ENCODE peak calls at places on chromosomes 16 and 17, in nine cellular contexts. B is IMR-90, Z is colonic mucosa, V is fibroblast of lung, N is mesendoderm, H is MM.1S, T is neural progenitor cell, S is GM23248, X is endodermal cell. U is an unnamed sample.

GRCh38 chr16:54366005-54366634 is 79.5 kb upstream of the IRX3 start:
- DNase-seq in S (no peak), N (no peak), H (no peak), X (no peak), T (no peak), Z (no peak), V (no peak), B (no peak), U (no peak)

GRCh38 chr16:65353183-65353582 is 231.3 kb upstream of the CDH11 start:
- DNase-seq in N (no peak), Z (no peak), X (no peak), V (no peak), B (no peak), S (no peak), T (no peak), H (no peak), U (no peak)

GRCh38 chr16:54817432-54817831 is 113.2 kb upstream of the IRX5 start:
- DNase-seq in H (peak; percentile 40), S (peak; percentile 15), Z (no peak), B (no peak), X (peak; percentile 60), T (peak; percentile 26), V (no peak), N (peak; percentile 49), U (peak; percentile 37)

GRCh38 chr17:45230787-45231480 is 9.2 kb downstream of the FMNL1 start:
- DNase-seq in Z (no peak), T (no peak), X (peak; percentile 67), S (peak; percentile 85), V (peak; percentile 23), H (no peak), B (peak; percentile 33), N (no peak), U (peak; percentile 46)

GRCh38 chr17:41741709-41742108 is 7.3 kb upstream of the HAP1 start:
- DNase-seq in V (no peak), B (no peak), S (no peak), H (no peak), T (no peak), X (peak; percentile 46), N (no peak), Z (no peak), U (no peak)

GRCh38 chr16:85181091-85181738 is 68.9 kb upstream of the CIBAR2 start:
- DNase-seq in Z (no peak), T (no peak), S (no peak), X (no peak), H (no peak), N (no peak), B (no peak), V (no peak), U (no peak)

GRCh38 chr16:58348986-58349385 is 43.3 kb upstream of the GINS3 start:
- DNase-seq in B (no peak), T (no peak), Z (no peak), V (peak; percentile 7), X (no peak), N (no peak), H (no peak), S (no peak), U (no peak)

GRCh38 chr16:1492923-1493745 is at the start of gene TELO2:
- DNase-seq in T (peak; percentile 92), N (peak; percentile 87), V (peak; percentile 63), B (peak; percentile 70), S (peak; percentile 90), Z (peak; percentile 86), H (peak; percentile 84), X (peak; percentile 93), U (peak; percentile 94)

GRCh38 chr17:81666092-81666341 is 388 bp downstream of the OXLD1 start:
- DNase-seq in Z (peak; percentile 30), X (no peak), B (peak; percentile 9), H (no peak), S (peak; percentile 53), V (no peak), N (peak; percentile 71), T (peak; percentile 81), U (no peak)

GRCh38 chr17:49146620-49147306 is 14.2 kb downstream of the B4GALNT2 start:
- DNase-seq in S (peak; percentile 97), B (peak; percentile 100), N (peak; percentile 71), V (peak; percentile 99), X (peak; percentile 20), Z (no peak), T (no peak), H (no peak), U (peak; percentile 91)

GRCh38 chr16:81873843-81874752 is 95.0 kb downstream of the PLCG2 start:
- DNase-seq in B (peak; percentile 24), V (peak; percentile 20), T (peak; percentile 75), S (peak; percentile 68), N (peak; percentile 63), Z (peak; percentile 51), X (peak; percentile 89), H (peak; percentile 59), U (peak; percentile 63)

GRCh38 chr17:29949708-29950107 is 8.3 kb downstream of the EFCAB5 start:
- DNase-seq in H (no peak), Z (no peak), N (no peak), X (no peak), V (no peak), B (no peak), T (no peak), S (no peak), U (no peak)

GRCh38 chr17:29941334-29941733 is at the start of gene EFCAB5:
- DNase-seq in V (no peak), Z (no peak), X (no peak), B (no peak), H (no peak), S (no peak), T (no peak), N (no peak), U (no peak)

GRCh38 chr17:29948460-29949185 is 7.2 kb downstream of the EFCAB5 start:
- DNase-seq in N (no peak), S (no peak), B (no peak), T (no peak), X (no peak), H (no peak), Z (no peak), V (no peak), U (no peak)

GRCh38 chr17:29945281-29945680 is 3.8 kb downstream of the EFCAB5 start:
- DNase-seq in V (no peak), T (no peak), B (no peak), N (no peak), H (no peak), Z (no peak), S (no peak), X (no peak), U (no peak)
- H3K9ac ChIP-seq in V (no peak overlapping the region), T (no peak overlapping the region), B (no peak overlapping the region), N (no peak overlapping the region), H (no peak overlapping the region), Z (no peak overlapping the region), S (no peak overlapping the region), X (no peak overlapping the region), U (no peak overlapping the region)

DNA sequence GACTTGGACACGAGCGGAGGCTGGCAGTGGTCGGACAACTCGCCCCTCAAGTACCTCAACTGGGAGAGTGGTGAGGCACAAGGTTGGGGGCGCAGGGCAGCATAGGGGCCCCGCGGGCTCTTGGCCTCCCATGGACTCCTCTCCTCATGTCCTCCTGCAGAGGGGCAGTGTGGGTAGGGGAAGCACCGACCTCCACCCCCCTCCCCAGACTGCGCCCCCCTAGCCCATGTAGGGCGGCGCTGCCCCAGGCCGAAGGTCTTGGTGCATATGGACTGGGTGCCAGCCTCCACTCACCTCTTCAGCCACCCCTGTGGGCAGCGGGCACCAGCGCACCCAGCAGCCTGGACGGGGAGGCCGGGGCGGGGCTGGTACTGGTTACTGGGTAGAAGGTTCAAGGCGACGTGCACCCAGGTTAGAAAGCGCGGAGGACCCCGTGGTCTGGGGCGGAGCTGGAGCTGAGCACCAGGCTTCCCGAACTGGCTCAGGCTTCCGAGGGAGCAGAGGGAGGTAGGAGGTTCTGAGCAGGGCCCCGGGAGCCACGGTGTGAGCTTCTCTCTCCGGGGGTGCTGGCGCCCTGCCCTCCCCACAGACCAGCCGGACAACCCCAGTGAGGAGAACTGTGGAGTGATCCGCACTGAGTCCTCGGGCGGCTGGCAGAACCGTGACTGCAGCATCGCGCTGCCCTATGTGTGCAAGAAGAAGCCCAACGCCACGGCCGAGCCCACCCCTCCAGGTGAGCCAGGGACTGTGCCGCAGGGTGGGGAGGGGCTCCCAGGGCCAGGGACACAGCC is 39.5 kb downstream of the MRC2 start:
- DNase-seq in H (no peak), X (peak; percentile 46), T (no peak), B (no peak), Z (no peak), V (no peak), N (no peak), S (no peak), U (no peak)
- H3K36me3 ChIP-seq in H (no peaks in the 10 kb centered on the region), X (peaks cover 33% of the 10 kb centered on the region), T (no peaks in the 10 kb centered on the region), B (peaks cover 64% of the 10 kb centered on the region), Z (no peaks in the 10 kb centered on the region), V (peaks cover 22% of the 10 kb centered on the region), N (peaks cover 12% of the 10 kb centered on the region), S (peaks cover 10% of the 10 kb centered on the region), U (peaks cover 24% of the 10 kb centered on the region)

GRCh38 chr16:11130978-11131665 is 124.9 kb downstream of the SOCS1 start:
- DNase-seq in B (no peak), H (no peak), T (no peak), N (no peak), S (no peak), X (no peak), Z (no peak), V (no peak), U (no peak)
- H3K9ac ChIP-seq in B (no peak overlapping the region), H (no peak overlapping the region), T (no peak overlapping the region), N (no peak overlapping the region), S (no peak overlapping the region), X (no peak overlapping the region), Z (no peak overlapping the region), V (no peak overlapping the region), U (no peak overlapping the region)

GRCh38 chr16:31042866-31043265 is 9.5 kb downstream of the STX4 start:
- DNase-seq in Z (no peak), S (no peak), T (no peak), X (no peak), B (no peak), H (no peak), N (no peak), V (no peak), U (no peak)

GRCh38 chr16:31043898-31044481 is 10.6 kb downstream of the STX4 start:
- DNase-seq in S (no peak), N (no peak), T (no peak), Z (no peak), H (no peak), V (no peak), B (no peak), X (no peak), U (no peak)

GRCh38 chr16:31033709-31034492 is 543 bp downstream of the STX4 start:
- DNase-seq in Z (peak; percentile 95), H (peak; percentile 89), B (peak; percentile 70), T (peak; percentile 94), S (peak; percentile 94), V (peak; percentile 63), X (peak; percentile 93), N (peak; percentile 87), U (peak; percentile 93)

GRCh38 chr16:31043352-31043751 is 10.0 kb downstream of the STX4 start:
- DNase-seq in Z (no peak), X (no peak), T (no peak), S (no peak), H (no peak), N (no peak), B (peak; percentile 25), V (no peak), U (no peak)

DNA sequence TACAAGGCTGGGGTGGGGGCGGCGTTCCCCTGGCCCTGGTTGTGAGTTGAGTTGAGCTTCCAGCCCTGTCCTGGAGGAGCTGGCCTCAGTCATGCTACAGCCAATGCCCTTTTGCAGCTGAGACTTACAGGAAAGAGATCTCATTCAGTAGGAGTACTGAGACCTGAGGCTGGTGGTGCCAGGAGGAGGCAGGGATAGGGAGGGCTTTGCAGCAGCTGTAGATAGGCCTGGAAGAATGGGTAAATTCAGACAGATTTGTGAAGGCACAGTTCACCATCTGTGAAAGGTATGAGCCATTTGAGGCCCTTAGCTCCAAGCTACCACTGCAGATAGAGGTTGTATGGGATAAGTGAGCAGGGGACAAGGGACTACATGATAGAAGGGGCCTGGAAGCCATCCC is 5.6 kb downstream of the STX4 start:
- DNase-seq in V (no peak), N (no peak), H (no peak), Z (no peak), S (no peak), B (no peak), T (no peak), X (no peak), U (no peak)
- H3K36me3 ChIP-seq in V (peaks cover 28% of the 10 kb centered on the region), N (peaks cover 2% of the 10 kb centered on the region), H (no peaks in the 10 kb centered on the region), Z (no peaks in the 10 kb centered on the region), S (peaks cover 18% of the 10 kb centered on the region), B (peaks cover 42% of the 10 kb centered on the region), T (no peaks in the 10 kb centered on the region), X (peaks cover 15% of the 10 kb centered on the region), U (peaks cover 50% of the 10 kb centered on the region)